ENCODE peak calls at places on chromosomes 2 and 18, in nine cellular contexts. O is stimulated activated CD4-positive, alpha-beta T cell treated with anti-CD3 and anti-CD28 coated beads, Interleukin-1b, Interleukin-23, amount 100 ng/mL, for 24 hours; S is CD4-positive, alpha-beta T cell; W is left ventricle myocardium superior; R is cardiac fibroblast; C is AG09319; U is T-helper 2 cell; G is NCI-H526; P is activated naive CD4-positive, alpha-beta T cell treated with anti-CD3 and anti-CD28 coated beads for 36 hours. I is an unnamed sample.

GRCh38 chr18:35247412-35248249 is 6.8 kb downstream of the ZNF397 start:
- DNase-seq in C (no peak), R (no peak), G (no peak), O (no peak), U (no peak), S (no peak), P (no peak), W (no peak), I (no peak)

GRCh38 chr2:239375278-239376061 is 25.4 kb downstream of the HDAC4 start:
- DNase-seq in S (no peak), W (no peak), O (no peak), C (no peak), U (no peak), G (no peak), P (no peak), R (no peak), I (no peak)

GRCh38 chr2:134386321-134386720 is 132.4 kb downstream of the MGAT5 start:
- DNase-seq in W (no peak), R (no peak), S (no peak), C (no peak), U (no peak), G (no peak), O (no peak), P (no peak), I (no peak)

GRCh38 chr2:171325886-171326585 is 107.8 kb downstream of the METTL8 start:
- DNase-seq in R (no peak), C (no peak), W (no peak), S (no peak), G (no peak), P (no peak), O (no peak), U (peak), I (no peak)

GRCh38 chr2:54942373-54942772 is 107.9 kb downstream of the RTN4 start:
- DNase-seq in S (no peak), C (no peak), W (no peak), P (peak), U (peak), R (no peak), G (no peak), O (no peak), I (no peak)

GRCh38 chr2:158120102-158120501 is 18.4 kb downstream of the UPP2 start:
- DNase-seq in W (no peak), S (no peak), P (no peak), U (no peak), C (no peak), O (no peak), G (no peak), R (no peak), I (no peak)

GRCh38 chr2:275457-275856 is 10.7 kb downstream of the ACP1 start:
- DNase-seq in R (no peak), U (no peak), S (no peak), C (no peak), W (no peak), O (no peak), G (no peak), P (no peak), I (no peak)

GRCh38 chr2:158931577-158931976 is 36.9 kb upstream of the TANC1 start:
- DNase-seq in O (no peak), P (no peak), U (no peak), R (peak), S (no peak), G (no peak), C (no peak), W (no peak), I (no peak)

GRCh38 chr2:73172963-73173362 is 29.4 kb upstream of the NOTO start:
- DNase-seq in W (no peak), C (no peak), O (no peak), P (peak), G (no peak), U (peak), S (no peak), R (no peak), I (no peak)

GRCh38 chr2:109562421-109562820 is 51.3 kb downstream of the SEPTIN10 start:
- DNase-seq in P (no peak), U (no peak), W (no peak), S (no peak), C (no peak), O (no peak), G (no peak), R (no peak), I (no peak)

GRCh38 chr18:59699061-59699460 is 1.8 kb upstream of the CCBE1 start:
- DNase-seq in R (no peak), P (no peak), O (no peak), C (no peak), G (no peak), S (no peak), W (no peak), U (no peak), I (no peak)

GRCh38 chr2:74735544-74735943 is 81.5 kb downstream of the SEMA4F start:
- DNase-seq in C (no peak), U (no peak), R (no peak), W (no peak), S (no peak), O (no peak), P (no peak), G (no peak), I (no peak)

GRCh38 chr18:66553824-66554223 is 50.1 kb downstream of the CDH19 start:
- DNase-seq in R (peak), S (no peak), U (no peak), G (no peak), P (no peak), C (no peak), O (no peak), W (no peak), I (no peak)

GRCh38 chr2:158034198-158034831 is 67.4 kb upstream of the UPP2 start:
- DNase-seq in C (peak), W (no peak), U (peak), G (peak), S (no peak), O (no peak), P (peak), R (peak), I (no peak)

GRCh38 chr18:63980027-63980426 is 10.1 kb downstream of the SERPINB8 start:
- DNase-seq in O (no peak), W (no peak), U (no peak), C (no peak), P (no peak), R (no peak), S (no peak), G (no peak), I (no peak)

GRCh38 chr18:44851806-44852205 is 171.1 kb downstream of the SETBP1 start:
- DNase-seq in R (no peak), P (no peak), U (no peak), W (no peak), S (no peak), G (no peak), C (no peak), O (no peak), I (no peak)

GRCh38 chr2:236579746-236580315 is 10.2 kb downstream of the ACKR3 start:
- DNase-seq in R (no peak), W (no peak), O (no peak), P (no peak), G (peak), U (no peak), C (no peak), S (no peak), I (no peak)

I was measured in T-helper 9 cell.